ENCODE peak calls at places on chromosomes 16 and 17, in eight cellular contexts. A, Y, V, S, I, U, B and E are unnamed samples.

GRCh38 chr16:68270353-68270752 is 6.0 kb downstream of the SLC7A6 start:
- DNase-seq in A (no peak), Y (no peak), V (no peak), S (no peak), I (no peak), U (no peak), B (no peak), E (no peak)

GRCh38 chr17:75758131-75758905 is 6.7 kb downstream of the GALK1 start:
- DNase-seq in A (peak; percentile 29), Y (no peak), V (no peak), S (no peak), I (no peak), U (no peak), B (no peak), E (no peak)

GRCh38 chr17:80939151-80940145 is 52.2 kb upstream of the CHMP6 start:
- DNase-seq in A (no peak), Y (no peak), V (no peak), S (no peak), I (no peak), U (no peak), B (no peak), E (no peak)

GRCh38 chr16:12231666-12232065 is 255.1 kb downstream of the SNX29 start:
- DNase-seq in A (no peak), Y (no peak), V (no peak), S (no peak), I (no peak), U (no peak), B (no peak), E (no peak)

GRCh38 chr17:53032861-53033271 is 789.9 kb upstream of the KIF2B start:
- DNase-seq in A (no peak), Y (peak; percentile 73), V (peak; percentile 59), S (no peak), I (no peak), U (no peak), B (peak; percentile 32), E (no peak)

GRCh38 chr17:8963017-8963416 is 2.5 kb downstream of the PIK3R5 start:
- DNase-seq in A (no peak), Y (no peak), V (no peak), S (no peak), I (no peak), U (no peak), B (no peak), E (no peak)

GRCh38 chr17:2215616-2216364 is 87.8 kb downstream of the SMG6 start:
- DNase-seq in A (no peak), Y (peak; percentile 97), V (no peak), S (peak; percentile 53), I (peak; percentile 85), U (no peak), B (peak; percentile 65), E (peak; percentile 52)

GRCh38 chr17:72343911-72344310 is 223.1 kb downstream of the SOX9 start:
- DNase-seq in A (no peak), Y (no peak), V (no peak), S (no peak), I (no peak), U (no peak), B (no peak), E (no peak)

GRCh38 chr16:25034916-25035315 is 19.7 kb upstream of the ARHGAP17 start:
- DNase-seq in A (no peak), Y (no peak), V (no peak), S (no peak), I (no peak), U (no peak), B (no peak), E (no peak)

GRCh38 chr17:4643676-4644075 is 2.2 kb upstream of the ALOX15 start:
- DNase-seq in A (no peak), Y (no peak), V (no peak), S (no peak), I (no peak), U (no peak), B (peak; percentile 34), E (no peak)

GRCh38 chr17:79800325-79801155 is 3.7 kb upstream of the CBX8 start:
- DNase-seq in A (no peak), Y (peak; percentile 52), V (peak; percentile 24), S (no peak), I (no peak), U (no peak), B (no peak), E (no peak)

GRCh38 chr16:84334058-84334457 is 34.3 kb upstream of the ATP2C2 start:
- DNase-seq in A (no peak), Y (no peak), V (no peak), S (no peak), I (no peak), U (no peak), B (peak; percentile 38), E (no peak)

GRCh38 chr16:14111713-14112538 is 40.8 kb downstream of the MRTFB start:
- DNase-seq in A (no peak), Y (peak; percentile 39), V (no peak), S (no peak), I (no peak), U (no peak), B (peak; percentile 48), E (no peak)

GRCh38 chr17:9121186-9121820 is 100.0 kb downstream of the NTN1 start:
- DNase-seq in A (no peak), Y (no peak), V (no peak), S (no peak), I (no peak), U (no peak), B (no peak), E (no peak)